ENCODE peak calls at places on chromosome 12, in six cellular contexts. L is CD8-positive, alpha-beta T cell; A is neural progenitor cell; C is cardiac muscle cell; F is GM23338; R is psoas muscle. N is an unnamed sample.

GRCh38 chr12:63869656-63870055 is 25.2 kb downstream of the SRGAP1 start:
- DNase-seq in L (no peak), A (no peak), C (no peak), F (no peak), R (no peak), N (no peak)

GRCh38 chr12:52655251-52655650 is 3.2 kb upstream of the KRT2 start:
- DNase-seq in L (no peak), A (no peak), C (no peak), F (no peak), R (no peak), N (no peak)

GRCh38 chr12:58943079-58943478 is 22.8 kb upstream of the LRIG3 start:
- DNase-seq in L (no peak), A (no peak), C (no peak), F (no peak), R (no peak), N (no peak)

GRCh38 chr12:54475542-54475941 is 2.1 kb upstream of the GTSF1 start:
- DNase-seq in L (no peak), A (no peak), C (no peak), F (no peak), R (no peak), N (no peak)

GRCh38 chr12:70847871-70848270 is 72.7 kb downstream of the PTPRR start:
- DNase-seq in L (no peak), A (no peak), C (no peak), F (no peak), R (no peak), N (no peak)

GRCh38 chr12:120247621-120248030 is 17.9 kb downstream of the PXN start:
- DNase-seq in L (no peak), A (no peak), C (no peak), F (no peak), R (no peak), N (no peak)

GRCh38 chr12:118371354-118372282 is 1.1 kb downstream of the TAOK3 start:
- DNase-seq in L (peak), A (peak), C (peak), F (peak), R (peak), N (peak)

GRCh38 chr12:70645494-70646317 is 8.5 kb upstream of the PTPRB start:
- DNase-seq in L (no peak), A (no peak), C (no peak), F (peak), R (peak), N (no peak)

GRCh38 chr12:62466018-62466595 is 519 bp upstream of the MON2 start:
- DNase-seq in L (peak), A (peak), C (peak), F (peak), R (no peak), N (no peak)

GRCh38 chr12:47839214-47839613 is 19.5 kb upstream of the HDAC7 start:
- DNase-seq in L (no peak), A (no peak), C (no peak), F (no peak), R (no peak), N (no peak)

GRCh38 chr12:127145929-127146789 is 1120.8 kb upstream of the TMEM132C start:
- DNase-seq in L (peak), A (no peak), C (peak), F (peak), R (peak), N (peak)

GRCh38 chr12:79255326-79255725 is 390.8 kb downstream of the SYT1 start:
- DNase-seq in L (no peak), A (no peak), C (no peak), F (no peak), R (no peak), N (no peak)

GRCh38 chr12:64691793-64692583 is 67.2 kb downstream of the GNS start:
- DNase-seq in L (no peak), A (peak), C (no peak), F (peak), R (no peak), N (no peak)

GRCh38 chr12:10661338-10661737 is 12.5 kb downstream of the STYK1 start:
- DNase-seq in L (no peak), A (no peak), C (no peak), F (no peak), R (no peak), N (no peak)

GRCh38 chr12:123278150-123278627 is 6.5 kb upstream of the CDK2AP1 start:
- DNase-seq in L (no peak), A (no peak), C (no peak), F (no peak), R (no peak), N (no peak)

GRCh38 chr12:1332327-1332726 is 262.1 kb downstream of the FBXL14 start:
- DNase-seq in L (no peak), A (no peak), C (peak), F (no peak), R (no peak), N (no peak)

GRCh38 chr12:60872850-60873713 is 1277.3 kb downstream of the SLC16A7 start:
- DNase-seq in L (no peak), A (no peak), C (no peak), F (no peak), R (no peak), N (no peak)

GRCh38 chr12:65891987-65892481 is 67.8 kb downstream of the HMGA2 start:
- DNase-seq in L (no peak), A (no peak), C (no peak), F (no peak), R (peak), N (no peak)

GRCh38 chr12:47941475-47942326 is 21.7 kb upstream of the TMEM106C start:
- DNase-seq in L (no peak), A (no peak), C (no peak), F (peak), R (no peak), N (no peak)

GRCh38 chr12:124233041-124233836 is 61.7 kb upstream of the RFLNA start:
- DNase-seq in L (no peak), A (no peak), C (no peak), F (no peak), R (no peak), N (no peak)

GRCh38 chr12:27709932-27710591 is 570 bp upstream of the MRPS35 start:
- DNase-seq in L (no peak), A (no peak), C (peak), F (no peak), R (no peak), N (no peak)

GRCh38 chr12:3381059-3382047 is 109.7 kb upstream of the PRMT8 start:
- DNase-seq in L (no peak), A (no peak), C (no peak), F (no peak), R (no peak), N (no peak)

GRCh38 chr12:89179983-89180382 is 172.3 kb downstream of the DUSP6 start:
- DNase-seq in L (no peak), A (no peak), C (no peak), F (no peak), R (no peak), N (no peak)

GRCh38 chr12:6607751-6608591 is 792 bp upstream of the CHD4 start:
- DNase-seq in L (peak), A (peak), C (peak), F (peak), R (peak), N (peak)
- H3K27ac ChIP-seq in L (peak), A (no peak), C (peak), F (peak), R (peak), N (peak)

DNA sequence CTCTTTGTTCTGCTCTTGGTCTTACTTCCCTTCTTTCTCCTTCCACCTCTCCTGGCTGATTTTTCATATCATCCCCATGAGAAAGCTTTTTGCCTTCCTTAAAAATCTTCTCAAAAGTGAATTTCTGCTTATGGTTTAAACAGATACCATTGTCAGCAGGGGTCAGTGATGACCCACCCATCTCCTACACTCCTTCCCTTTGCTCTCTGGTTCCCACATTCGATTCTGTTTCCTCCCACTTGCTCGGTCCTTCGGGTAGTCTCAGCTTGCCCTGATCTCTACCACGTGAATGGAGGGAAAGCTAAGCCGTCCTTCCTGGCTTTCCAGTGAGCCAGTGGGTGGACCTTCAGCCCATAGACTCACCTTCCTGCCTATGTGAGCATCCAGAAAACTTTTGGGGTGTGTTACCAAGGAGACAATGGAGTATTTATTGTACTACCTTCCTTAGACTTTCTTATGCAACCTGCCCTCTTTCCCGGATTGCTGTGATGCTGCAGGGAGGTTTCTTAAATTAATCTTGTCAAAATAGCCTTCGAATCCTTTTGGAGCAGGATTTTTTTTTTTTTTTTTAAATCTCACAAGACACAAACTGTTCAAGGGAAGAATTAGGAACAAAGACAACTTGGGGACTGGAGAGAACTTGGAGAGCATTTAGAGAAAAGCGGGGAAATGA is 306.3 kb downstream of the CACNA1C start:
- DNase-seq in L (no peak), A (no peak), C (no peak), F (no peak), R (no peak), N (no peak)
- TF ChIP-seq CTCF in L (no peak), A (no peak), C (peak), F (peak), R (no peak), N (no peak)

GRCh38 chr12:104219361-104219892 is 3.8 kb downstream of the TXNRD1 start:
- DNase-seq in L (no peak), A (no peak), C (no peak), F (no peak), R (no peak), N (no peak)
- H3K27ac ChIP-seq in L (no peak), A (no peak), C (peak), F (no peak), R (peak), N (no peak)

GRCh38 chr12:56155256-56155845 is 2.8 kb upstream of the MYL6 start:
- DNase-seq in L (no peak), A (no peak), C (no peak), F (no peak), R (no peak), N (no peak)

GRCh38 chr12:56158926-56159461 is 835 bp downstream of the MYL6 start:
- DNase-seq in L (no peak), A (peak), C (peak), F (peak), R (peak), N (no peak)

GRCh38 chr12:56158029-56158925 is at the start of gene MYL6:
- DNase-seq in L (peak), A (peak), C (peak), F (peak), R (peak), N (peak)

GRCh38 chr12:56159482-56160105 is 1.4 kb downstream of the MYL6 start:
- DNase-seq in L (no peak), A (no peak), C (no peak), F (no peak), R (peak), N (no peak)

DNA sequence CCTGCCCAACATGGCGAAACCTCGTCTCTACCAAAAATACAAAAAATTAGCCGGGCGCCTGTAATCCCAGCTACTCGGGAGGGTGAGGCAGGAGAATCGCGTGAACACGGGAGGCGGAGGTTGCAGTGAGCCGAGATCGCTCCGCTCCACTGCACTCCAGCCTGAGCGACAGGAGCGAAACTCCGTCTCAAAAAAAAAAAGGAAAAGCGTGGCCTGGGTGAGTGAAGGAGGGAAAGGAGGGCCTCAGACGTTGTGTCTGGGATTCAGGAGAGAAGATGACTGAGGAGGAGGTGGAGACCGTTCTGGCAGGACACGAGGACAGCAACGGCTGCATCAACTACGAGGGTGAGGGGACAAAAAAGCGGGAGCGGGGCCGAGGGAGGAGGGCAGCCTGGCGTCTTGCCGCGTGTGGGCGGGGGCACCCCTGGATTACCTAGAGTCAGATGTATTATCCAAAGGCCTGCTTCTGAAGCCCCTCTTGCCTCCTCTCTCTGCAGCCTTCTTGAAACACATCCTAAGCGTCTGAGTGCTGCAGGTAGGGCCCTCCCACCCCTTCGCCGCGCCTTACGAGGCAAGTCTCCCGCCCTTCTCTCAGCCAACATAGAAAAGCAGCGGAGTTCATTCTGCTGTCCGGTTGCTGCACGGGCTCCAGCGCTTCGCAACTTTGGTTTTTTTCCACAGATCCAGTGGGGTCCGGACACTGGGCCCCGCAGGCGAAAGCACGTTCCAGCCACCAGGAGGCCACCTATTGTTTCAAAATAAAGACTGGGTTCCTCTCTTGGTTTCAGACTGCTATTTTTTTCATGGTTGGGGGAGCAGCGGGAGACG is 744 bp upstream of the MYL6 start:
- DNase-seq in L (peak), A (peak), C (peak), F (peak), R (peak), N (peak)
- TF ChIP-seq CTCF in L (peak), A (peak), C (peak), F (peak), R (peak), N (peak)

N was measured in CD4-positive, alpha-beta T cell.